ENCODE peak calls at places on chromosomes 7 and 10, in nine cellular contexts. Y, S, N, B, J, A, F, O and P are unnamed samples.

GRCh38 chr10:69317175-69318086 is 39.1 kb downstream of the HK1 start:
- DNase-seq in Y (no peak), S (no peak), N (no peak), B (no peak), J (no peak), A (no peak), F (peak), O (no peak), P (peak)

GRCh38 chr7:38825721-38826440 is 83.1 kb downstream of the VPS41 start:
- DNase-seq in Y (no peak), S (no peak), N (peak), B (no peak), J (no peak), A (no peak), F (peak), O (no peak), P (no peak)

GRCh38 chr10:132397036-132397541 is at the start of gene PWWP2B:
- DNase-seq in Y (peak), S (peak), N (peak), B (no peak), J (peak), A (peak), F (peak), O (peak), P (no peak)

GRCh38 chr10:17075510-17075909 is 54.1 kb downstream of the CUBN start:
- DNase-seq in Y (no peak), S (no peak), N (no peak), B (peak), J (no peak), A (no peak), F (no peak), O (no peak), P (no peak)

GRCh38 chr7:66518151-66518691 is 110.5 kb upstream of the KCTD7 start:
- DNase-seq in Y (no peak), S (no peak), N (no peak), B (no peak), J (no peak), A (no peak), F (no peak), O (no peak), P (no peak)

GRCh38 chr10:6530211-6530840 is 49.8 kb downstream of the PRKCQ start:
- DNase-seq in Y (no peak), S (no peak), N (no peak), B (no peak), J (peak), A (no peak), F (no peak), O (no peak), P (no peak)

GRCh38 chr10:63520463-63521388 is 475 bp upstream of the REEP3 start:
- DNase-seq in Y (peak), S (peak), N (no peak), B (peak), J (peak), A (peak), F (peak), O (peak), P (no peak)

GRCh38 chr10:88091490-88092061 is 228.2 kb downstream of the PTEN start:
- DNase-seq in Y (peak), S (no peak), N (no peak), B (no peak), J (no peak), A (no peak), F (peak), O (no peak), P (peak)

GRCh38 chr7:17994079-17994478 is 33.6 kb downstream of the PRPS1L1 start:
- DNase-seq in Y (no peak), S (no peak), N (no peak), B (no peak), J (no peak), A (no peak), F (no peak), O (no peak), P (no peak)

GRCh38 chr7:121219031-121219430 is 109.8 kb upstream of the WNT16 start:
- DNase-seq in Y (no peak), S (no peak), N (no peak), B (peak), J (no peak), A (no peak), F (no peak), O (no peak), P (no peak)

GRCh38 chr10:73916761-73917470 is 6.0 kb downstream of the PLAU start:
- DNase-seq in Y (peak), S (no peak), N (no peak), B (no peak), J (no peak), A (no peak), F (no peak), O (no peak), P (no peak)

GRCh38 chr10:1620803-1621202 is 116.5 kb downstream of the ADARB2 start:
- DNase-seq in Y (no peak), S (no peak), N (no peak), B (no peak), J (no peak), A (no peak), F (no peak), O (no peak), P (no peak)

GRCh38 chr7:98647326-98647725 is 30.2 kb downstream of the NPTX2 start:
- DNase-seq in Y (no peak), S (no peak), N (no peak), B (no peak), J (no peak), A (no peak), F (no peak), O (no peak), P (no peak)

GRCh38 chr10:114925675-114926204 is 12.3 kb upstream of the TRUB1 start:
- DNase-seq in Y (no peak), S (no peak), N (no peak), B (peak), J (no peak), A (no peak), F (peak), O (no peak), P (no peak)

GRCh38 chr10:84267503-84268126 is 22.8 kb downstream of the RGR start:
- DNase-seq in Y (no peak), S (peak), N (peak), B (peak), J (no peak), A (no peak), F (peak), O (peak), P (no peak)

GRCh38 chr7:74234549-74234948 is 19.6 kb downstream of the RFC2 start:
- DNase-seq in Y (no peak), S (no peak), N (no peak), B (no peak), J (no peak), A (no peak), F (no peak), O (no peak), P (no peak)

GRCh38 chr7:79459381-79459780 is 5.9 kb upstream of the MAGI2 start:
- DNase-seq in Y (no peak), S (no peak), N (no peak), B (no peak), J (no peak), A (no peak), F (no peak), O (no peak), P (no peak)

GRCh38 chr10:93090619-93091018 is 16.9 kb downstream of the CYP26A1 start:
- DNase-seq in Y (no peak), S (no peak), N (no peak), B (no peak), J (no peak), A (no peak), F (no peak), O (no peak), P (no peak)

GRCh38 chr7:64733550-64734240 is 60.5 kb upstream of the ZNF138 start:
- DNase-seq in Y (no peak), S (no peak), N (no peak), B (no peak), J (no peak), A (no peak), F (no peak), O (no peak), P (no peak)

GRCh38 chr10:61835069-61835908 is 66.2 kb upstream of the ARID5B start:
- DNase-seq in Y (peak), S (peak), N (peak), B (peak), J (no peak), A (no peak), F (peak), O (no peak), P (peak)

GRCh38 chr10:77823811-77824542 is 102.6 kb downstream of the DLG5 start:
- DNase-seq in Y (no peak), S (no peak), N (no peak), B (no peak), J (no peak), A (no peak), F (no peak), O (no peak), P (no peak)

GRCh38 chr7:97116308-97116707 is 1.2 kb upstream of the SDHAF3 start:
- DNase-seq in Y (no peak), S (no peak), N (no peak), B (no peak), J (no peak), A (no peak), F (peak), O (no peak), P (peak)

GRCh38 chr7:68963547-68963946 is 634.7 kb upstream of the AUTS2 start:
- DNase-seq in Y (no peak), S (no peak), N (no peak), B (peak), J (no peak), A (no peak), F (no peak), O (no peak), P (no peak)

GRCh38 chr7:36191292-36191920 is 38.4 kb downstream of the EEPD1 start:
- DNase-seq in Y (no peak), S (no peak), N (peak), B (peak), J (no peak), A (peak), F (no peak), O (no peak), P (no peak)
- H3K4me3 ChIP-seq in Y (no peak), S (no peak), N (no peak), B (no peak), J (no peak), A (no peak), F (no peak), O (no peak), P (no peak)

GRCh38 chr7:41449286-41449685 is 253.6 kb downstream of the INHBA start:
- DNase-seq in Y (no peak), S (no peak), N (no peak), B (no peak), J (no peak), A (no peak), F (no peak), O (no peak), P (no peak)
- TF ChIP-seq CTCF in Y (no peak), S (no peak), N (no peak), B (no peak), J (no peak), A (no peak), F (no peak), O (no peak), P (no peak)

GRCh38 chr7:107911981-107912380 is 21.0 kb downstream of the DLD start:
- DNase-seq in Y (no peak), S (no peak), N (no peak), B (no peak), J (no peak), A (no peak), F (no peak), O (no peak), P (no peak)

GRCh38 chr7:107913846-107914245 is 22.9 kb downstream of the DLD start:
- DNase-seq in Y (no peak), S (no peak), N (no peak), B (no peak), J (no peak), A (no peak), F (no peak), O (no peak), P (no peak)

GRCh38 chr7:107918948-107919347 is 28.0 kb downstream of the DLD start:
- DNase-seq in Y (no peak), S (no peak), N (no peak), B (no peak), J (no peak), A (no peak), F (no peak), O (no peak), P (no peak)

GRCh38 chr7:107917770-107918651 is 27.0 kb downstream of the DLD start:
- DNase-seq in Y (no peak), S (no peak), N (no peak), B (no peak), J (no peak), A (no peak), F (peak), O (no peak), P (no peak)

DNA sequence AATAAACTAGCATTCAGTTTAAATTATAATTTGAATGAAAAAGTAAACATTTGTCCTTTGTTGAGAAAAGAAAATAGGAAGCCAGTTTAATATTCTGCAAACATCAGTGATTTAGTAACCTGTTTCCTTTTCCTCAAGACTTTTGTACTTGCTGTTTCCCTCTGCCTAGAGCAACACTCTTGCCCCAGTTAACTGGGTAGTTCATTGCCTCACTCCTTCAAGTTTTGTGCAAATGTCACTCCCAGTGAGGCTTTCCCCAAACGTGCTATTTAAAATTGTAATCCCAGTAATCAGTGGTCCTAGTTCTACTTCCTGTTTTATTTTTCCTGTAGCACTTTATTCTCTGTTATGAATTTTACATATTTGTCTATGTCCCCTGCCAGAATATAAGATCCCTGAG is 23.9 kb downstream of the DLD start:
- DNase-seq in Y (no peak), S (no peak), N (no peak), B (no peak), J (no peak), A (no peak), F (no peak), O (no peak), P (no peak)
- H3K4me3 ChIP-seq in Y (no peak), S (no peak), N (no peak), B (no peak), J (no peak), A (no peak), F (no peak), O (no peak), P (no peak)

GRCh38 chr10:9766762-9767161 is 1250.9 kb upstream of the CELF2 start:
- DNase-seq in Y (no peak), S (no peak), N (no peak), B (no peak), J (no peak), A (no peak), F (no peak), O (no peak), P (no peak)
- TF ChIP-seq CTCF in Y (no peak), S (peak), N (peak), B (peak), J (no peak), A (no peak), F (no peak), O (no peak), P (no peak)

GRCh38 chr7:151628846-151629604 is 109.3 kb upstream of the RHEB start:
- DNase-seq in Y (no peak), S (peak), N (peak), B (no peak), J (no peak), A (no peak), F (no peak), O (no peak), P (no peak)

GRCh38 chr7:151631968-151632749 is 112.5 kb upstream of the RHEB start:
- DNase-seq in Y (peak), S (peak), N (peak), B (peak), J (peak), A (peak), F (peak), O (peak), P (peak)

GRCh38 chr7:151629873-151630272 is 110.2 kb upstream of the RHEB start:
- DNase-seq in Y (no peak), S (no peak), N (peak), B (no peak), J (no peak), A (no peak), F (no peak), O (no peak), P (no peak)

GRCh38 chr7:151631149-151631967 is 111.7 kb upstream of the RHEB start:
- DNase-seq in Y (peak), S (peak), N (peak), B (no peak), J (no peak), A (no peak), F (peak), O (no peak), P (no peak)

DNA sequence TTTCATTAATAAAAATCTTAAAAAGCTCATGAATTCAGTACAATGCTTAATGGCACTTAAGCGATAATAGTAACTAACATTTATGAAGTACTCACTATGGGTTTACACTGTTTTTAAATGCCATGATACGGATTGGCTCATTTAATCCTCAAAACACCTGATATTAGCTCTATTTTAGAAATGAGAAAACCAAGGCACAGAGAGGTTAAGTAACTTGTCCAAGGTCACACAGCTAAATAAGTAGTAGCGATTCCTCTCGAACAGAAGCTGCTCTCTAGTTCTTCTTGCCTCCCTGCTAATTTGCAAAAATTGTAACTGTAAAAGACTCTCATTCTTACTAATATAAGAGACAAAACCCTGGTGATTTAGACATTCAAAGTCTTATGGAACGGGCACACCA is 110.7 kb upstream of the RHEB start:
- DNase-seq in Y (no peak), S (no peak), N (no peak), B (no peak), J (no peak), A (no peak), F (no peak), O (no peak), P (no peak)
- H3K4me3 ChIP-seq in Y (peak), S (peak), N (peak), B (peak), J (peak), A (no peak), F (no peak), O (peak), P (no peak)

GRCh38 chr7:2164646-2165045 is 68.1 kb downstream of the MAD1L1 start:
- DNase-seq in Y (no peak), S (no peak), N (no peak), B (no peak), J (no peak), A (no peak), F (no peak), O (no peak), P (no peak)

GRCh38 chr7:2168612-2169312 is 64.0 kb downstream of the MAD1L1 start:
- DNase-seq in Y (no peak), S (no peak), N (no peak), B (no peak), J (no peak), A (no peak), F (no peak), O (no peak), P (no peak)

GRCh38 chr7:2165239-2165609 is 67.5 kb downstream of the MAD1L1 start:
- DNase-seq in Y (no peak), S (no peak), N (no peak), B (no peak), J (no peak), A (no peak), F (no peak), O (peak), P (no peak)

GRCh38 chr7:2165610-2166594 is 66.8 kb downstream of the MAD1L1 start:
- DNase-seq in Y (no peak), S (no peak), N (no peak), B (peak), J (no peak), A (no peak), F (peak), O (peak), P (peak)

DNA sequence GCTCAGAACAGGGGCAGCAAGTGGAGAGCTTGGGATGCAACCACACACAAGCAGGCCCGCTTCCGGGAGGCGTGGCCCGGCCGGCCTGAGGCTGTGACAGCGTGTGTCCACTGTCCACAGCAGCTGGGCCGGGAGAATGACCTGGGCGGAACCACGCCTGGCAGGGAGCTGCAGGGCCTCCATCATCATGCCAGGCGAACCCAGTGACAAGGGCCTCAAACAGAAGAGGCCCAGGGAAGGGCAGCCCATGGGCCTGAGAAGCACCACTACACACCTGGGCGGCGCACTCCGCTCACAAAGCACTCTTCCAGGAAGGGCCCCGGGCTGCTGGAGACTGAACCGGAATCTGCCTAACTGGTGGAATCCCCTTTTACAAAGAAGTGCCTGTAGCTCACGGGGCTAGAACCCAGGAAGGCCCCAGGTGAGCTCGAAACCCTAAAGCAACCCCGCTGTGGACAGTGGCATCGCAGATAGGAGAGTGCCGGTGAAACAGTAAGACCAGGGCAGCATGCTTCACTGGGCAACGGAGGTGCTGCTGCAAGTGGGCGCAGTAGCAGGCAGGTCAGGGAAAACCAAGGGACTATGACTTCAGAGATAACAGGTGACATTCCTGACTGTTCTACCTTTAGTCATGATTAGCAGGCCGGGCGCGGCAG is 66.0 kb downstream of the MAD1L1 start:
- DNase-seq in Y (no peak), S (no peak), N (no peak), B (no peak), J (no peak), A (no peak), F (no peak), O (peak), P (no peak)
- TF ChIP-seq CTCF in Y (no peak), S (no peak), N (no peak), B (no peak), J (no peak), A (no peak), F (no peak), O (no peak), P (no peak)

GRCh38 chr10:97292862-97293198 is 393 bp upstream of the ARHGAP19 start:
- DNase-seq in Y (no peak), S (no peak), N (no peak), B (no peak), J (no peak), A (no peak), F (no peak), O (no peak), P (no peak)
- H3K4me3 ChIP-seq in Y (peak), S (no peak), N (no peak), B (no peak), J (no peak), A (no peak), F (peak), O (peak), P (no peak)